ENCODE peak calls at places on chromosome 15, in nine cellular contexts. J is fibroblast of pulmonary artery, Z is A549, D is heart right ventricle, H is tibial nerve, R is HFF-Myc, A is AG04450, B is foreskin fibroblast, C is thoracic aorta. T is an unnamed sample.

GRCh38 chr15:65512807-65513416 is 4.6 kb downstream of the DPP8 start:
- DNase-seq in R (no peak), J (peak), C (no peak), H (peak), B (peak), Z (no peak), A (no peak), D (peak), T (no peak)

GRCh38 chr15:58684751-58685150 is 64.8 kb downstream of the ADAM10 start:
- DNase-seq in D (no peak), A (no peak), R (no peak), Z (no peak), B (peak), C (no peak), H (no peak), J (no peak), T (no peak)

GRCh38 chr15:84859143-84859542 is 25.3 kb upstream of the SLC28A1 start:
- DNase-seq in C (no peak), H (no peak), D (no peak), R (no peak), B (no peak), J (no peak), A (no peak), Z (no peak), T (no peak)

GRCh38 chr15:60720493-60721231 is 241.7 kb upstream of the ICE2 start:
- DNase-seq in J (no peak), B (no peak), C (no peak), H (no peak), R (no peak), A (no peak), D (no peak), Z (no peak), T (no peak)

GRCh38 chr15:64247906-64248541 is 85.2 kb upstream of the PPIB start:
- DNase-seq in R (peak), C (no peak), A (peak), D (no peak), H (no peak), B (peak), Z (peak), J (peak), T (peak)

GRCh38 chr15:91445701-91446100 is 345.6 kb downstream of the SV2B start:
- DNase-seq in H (no peak), Z (no peak), R (no peak), B (no peak), D (no peak), J (no peak), A (no peak), C (no peak), T (no peak)

GRCh38 chr15:63573533-63573932 is 23.7 kb upstream of the FBXL22 start:
- DNase-seq in C (no peak), H (no peak), B (peak), Z (no peak), A (no peak), D (no peak), J (peak), R (no peak), T (no peak)

GRCh38 chr15:55402707-55403106 is 5.5 kb downstream of the CCPG1 start:
- DNase-seq in D (no peak), H (no peak), J (peak), A (no peak), B (peak), C (no peak), R (no peak), Z (no peak), T (no peak)

GRCh38 chr15:63232943-63233342 is 43.5 kb downstream of the RAB8B start:
- DNase-seq in D (no peak), J (peak), Z (no peak), H (no peak), C (no peak), A (no peak), R (no peak), B (peak), T (no peak)

GRCh38 chr15:27017168-27017809 is 46.3 kb downstream of the GABRG3 start:
- DNase-seq in Z (peak), C (no peak), H (peak), D (no peak), A (peak), J (peak), B (peak), R (peak), T (peak)
- TF ChIP-seq CTCF in Z (peak), C (peak), H (no peak), D (peak), A (peak), J (peak), B (peak), R (peak), T (peak)

GRCh38 chr15:26867199-26868007 is 541 bp downstream of the GABRA5 start:
- DNase-seq in D (no peak), C (no peak), A (no peak), J (no peak), H (no peak), B (no peak), Z (peak), R (no peak), T (no peak)
- H3K4me3 ChIP-seq in D (no peak), C (peak), A (peak), J (no peak), H (peak), B (no peak), Z (peak), R (peak), T (peak)

DNA sequence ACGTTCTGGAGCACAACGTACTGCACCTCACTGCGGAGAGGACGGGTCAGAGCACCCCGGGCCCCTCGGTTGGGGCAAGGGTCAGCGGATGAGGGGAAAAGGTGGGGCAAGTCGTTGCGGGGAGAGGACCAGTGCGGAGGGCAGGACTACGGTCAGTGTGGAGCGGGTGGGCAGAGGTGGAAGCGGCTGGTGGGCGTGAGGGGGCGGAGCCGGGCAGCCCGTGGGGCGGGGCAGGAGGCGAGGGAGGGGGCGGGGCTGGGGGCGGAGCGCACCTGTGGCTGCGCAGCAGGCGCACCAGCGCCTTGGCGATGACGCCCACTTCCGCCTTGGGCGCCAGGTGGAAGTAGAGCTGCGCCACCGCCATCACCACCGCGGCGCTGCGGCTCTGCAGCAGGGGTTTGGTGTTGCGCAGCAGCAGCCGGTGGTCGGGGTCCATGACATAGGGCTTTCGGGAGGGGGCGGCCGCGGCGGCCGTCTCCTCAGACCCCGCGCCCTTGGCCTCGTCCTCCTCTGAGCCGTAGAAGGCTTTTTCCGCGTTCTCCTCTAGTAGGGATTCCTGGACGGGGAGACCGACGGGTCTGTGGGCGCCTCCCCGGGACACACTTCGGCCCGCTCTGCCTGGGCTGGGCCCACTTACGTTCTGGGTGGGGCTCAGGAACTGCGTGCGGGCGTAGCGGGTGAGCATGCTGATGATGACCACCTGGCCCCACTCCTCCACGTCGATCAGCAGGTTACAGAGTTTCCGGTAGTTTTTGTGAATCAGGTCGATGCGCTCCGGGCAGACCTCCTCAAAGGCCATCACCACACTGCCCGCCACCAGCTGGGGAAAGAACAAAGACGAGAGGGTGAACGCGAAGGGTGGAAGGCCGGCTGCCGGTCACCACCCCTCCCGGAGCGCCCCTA is 29.2 kb downstream of the AP3B2 start:
- DNase-seq in C (no peak), B (no peak), H (no peak), A (no peak), J (no peak), R (no peak), D (peak), Z (peak), T (no peak)
- TF ChIP-seq CTCF in C (no peak), B (no peak), H (no peak), A (no peak), J (no peak), R (no peak), D (no peak), Z (peak), T (no peak)

GRCh38 chr15:38130739-38131498 is 121.7 kb upstream of the SPRED1 start:
- DNase-seq in C (peak), A (peak), J (peak), R (peak), H (peak), B (peak), Z (no peak), D (peak), T (peak)
- H3K4me3 ChIP-seq in C (peak), A (peak), J (peak), R (no peak), H (no peak), B (peak), Z (no peak), D (peak), T (no peak)

DNA sequence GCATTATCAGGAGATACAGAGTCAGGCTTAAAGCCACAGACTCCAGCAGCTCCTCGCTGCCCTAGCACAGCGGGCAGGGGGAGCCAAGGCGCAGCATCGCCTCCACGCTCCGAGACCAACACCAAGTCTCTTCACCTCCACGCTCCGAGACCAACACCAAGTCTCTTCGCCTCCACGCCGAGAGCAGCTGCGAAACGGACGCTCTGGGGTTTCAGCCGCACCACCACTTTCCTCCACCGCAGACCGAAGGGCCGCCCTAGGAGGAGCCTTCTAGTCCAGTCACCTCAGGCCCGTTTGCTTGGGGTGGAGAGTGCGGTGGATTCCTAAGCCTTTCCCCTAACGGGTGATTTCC is 678 bp downstream of the DMXL2 start:
- DNase-seq in C (peak), Z (peak), R (no peak), H (peak), B (peak), D (peak), J (peak), A (peak), T (no peak)
- TF ChIP-seq CTCF in C (no peak), Z (peak), R (no peak), H (no peak), B (peak), D (peak), J (peak), A (no peak), T (peak)

T was measured in AG04449.